ENCODE peak calls at places on chromosomes 6 and 20, in ten cellular contexts. Y, Q, K, Z, P, J, F, A, D and M are unnamed samples.
A peak's percentile ranks its signal among the peaks of the same experiment; 100 is the strongest.

GRCh38 chr6:142756215-142756630 is 188.8 kb downstream of the HIVEP2 start:
- DNase-seq in K (no peak), Y (no peak), Q (no peak), P (no peak), Z (no peak), D (peak; percentile 65), A (no peak), J (no peak), F (peak; percentile 81), M (peak; percentile 14)

GRCh38 chr6:75449625-75450206 is 43.9 kb downstream of the FILIP1 start:
- DNase-seq in P (no peak), Z (no peak), F (no peak), J (no peak), A (no peak), K (no peak), Q (no peak), D (no peak), Y (no peak), M (no peak)

GRCh38 chr6:161101517-161101916 is 109.9 kb downstream of the MAP3K4 start:
- DNase-seq in K (no peak), J (no peak), F (no peak), Q (no peak), A (no peak), P (no peak), Z (no peak), Y (peak; percentile 36), D (peak; percentile 24), M (no peak)

GRCh38 chr20:38537176-38537575 is 43.8 kb upstream of the ADIG start:
- DNase-seq in P (no peak), J (no peak), D (no peak), F (no peak), K (no peak), Y (no peak), Z (no peak), Q (no peak), A (no peak), M (no peak)

GRCh38 chr6:30568245-30568644 is 3.0 kb upstream of the ABCF1 start:
- DNase-seq in D (no peak), Y (no peak), P (no peak), Z (no peak), Q (no peak), A (no peak), K (no peak), J (no peak), F (no peak), M (no peak)

GRCh38 chr20:54726687-54727086 is 251.3 kb downstream of the DOK5 start:
- DNase-seq in P (no peak), J (no peak), Z (no peak), K (no peak), A (no peak), D (peak; percentile 1), Q (no peak), Y (no peak), F (no peak), M (no peak)

GRCh38 chr20:50735813-50736212 is 4.4 kb downstream of the PARD6B start:
- DNase-seq in J (no peak), Y (no peak), F (no peak), Q (no peak), D (no peak), A (no peak), P (no peak), K (no peak), Z (no peak), M (peak; percentile 62)

GRCh38 chr6:110826236-110827129 is 11.2 kb upstream of the CDK19 start:
- DNase-seq in D (peak; percentile 52), Z (no peak), Y (no peak), P (no peak), J (no peak), Q (no peak), K (no peak), F (no peak), A (no peak), M (no peak)

GRCh38 chr20:34863421-34863965 is 9.2 kb downstream of the GGT7 start:
- DNase-seq in J (no peak), A (no peak), P (no peak), Z (no peak), Y (no peak), Q (no peak), K (no peak), F (no peak), D (no peak), M (no peak)

GRCh38 chr6:23874985-23875384 is 251.0 kb upstream of the NRSN1 start:
- DNase-seq in P (no peak), F (no peak), D (no peak), Y (no peak), K (no peak), J (no peak), Z (no peak), Q (no peak), A (no peak), M (no peak)

GRCh38 chr6:109096198-109096597 is 891 bp downstream of the CEP57L1 start:
- DNase-seq in J (no peak), K (no peak), Z (no peak), Y (no peak), Q (no peak), A (no peak), D (no peak), P (no peak), F (no peak), M (no peak)

GRCh38 chr6:120083186-120083585 is 733.6 kb upstream of the MAN1A1 start:
- DNase-seq in A (no peak), D (no peak), P (no peak), J (no peak), Y (no peak), Z (no peak), Q (no peak), F (no peak), K (no peak), M (no peak)

GRCh38 chr20:19995220-19995863 is 21.8 kb upstream of the NAA20 start:
- DNase-seq in A (no peak), F (peak; percentile 50), J (no peak), D (no peak), Q (peak; percentile 83), P (no peak), Z (no peak), K (no peak), Y (peak; percentile 54), M (peak; percentile 45)

GRCh38 chr6:136846046-136846445 is 23.7 kb downstream of the PEX7 start:
- DNase-seq in J (peak; percentile 36), P (no peak), F (peak; percentile 39), A (no peak), K (no peak), Q (peak; percentile 85), Z (peak; percentile 25), Y (no peak), D (peak; percentile 14), M (peak; percentile 51)

GRCh38 chr6:35228483-35228882 is 14.7 kb downstream of the SCUBE3 start:
- DNase-seq in K (no peak), Z (no peak), F (no peak), D (no peak), Q (no peak), J (no peak), Y (no peak), A (no peak), P (no peak), M (no peak)

GRCh38 chr6:54083301-54083700 is 27.9 kb upstream of the MLIP start:
- DNase-seq in A (no peak), F (no peak), Q (no peak), J (no peak), Y (no peak), K (no peak), D (no peak), P (no peak), Z (no peak), M (no peak)

GRCh38 chr20:58930496-58930895 is 50.6 kb upstream of the NELFCD start:
- DNase-seq in P (no peak), J (no peak), K (no peak), D (no peak), F (no peak), Z (no peak), Q (no peak), A (no peak), Y (no peak), M (no peak)

GRCh38 chr6:3805448-3806123 is 43.6 kb upstream of the FAM50B start:
- DNase-seq in J (no peak), K (no peak), Q (no peak), D (no peak), Y (no peak), A (no peak), P (no peak), F (peak; percentile 36), Z (no peak), M (peak; percentile 77)

GRCh38 chr6:20569000-20569610 is 34.8 kb downstream of the CDKAL1 start:
- DNase-seq in J (no peak), F (peak; percentile 4), Y (no peak), Z (no peak), A (no peak), P (no peak), D (no peak), K (no peak), Q (no peak), M (no peak)

GRCh38 chr6:5450073-5450472 is 188.8 kb downstream of the FARS2 start:
- DNase-seq in J (no peak), P (no peak), A (no peak), D (no peak), Q (no peak), K (no peak), Z (no peak), Y (no peak), F (no peak), M (no peak)

GRCh38 chr20:20253744-20254330 is 114.1 kb upstream of the INSM1 start:
- DNase-seq in Q (no peak), J (no peak), A (no peak), P (no peak), D (no peak), K (no peak), F (no peak), Y (no peak), Z (no peak), M (no peak)

GRCh38 chr20:9185511-9185910 is 116.6 kb downstream of the PLCB4 start:
- DNase-seq in P (no peak), J (no peak), Z (no peak), D (peak; percentile 24), K (no peak), A (no peak), F (peak; percentile 28), Y (no peak), Q (no peak), M (no peak)

GRCh38 chr6:90159452-90159851 is 137.2 kb downstream of the BACH2 start:
- DNase-seq in P (no peak), Y (no peak), F (no peak), Z (no peak), D (no peak), K (no peak), J (no peak), A (no peak), Q (no peak), M (no peak)

GRCh38 chr20:46683939-46684750 is 5.1 kb downstream of the TP53RK start:
- DNase-seq in K (peak; percentile 64), F (peak; percentile 80), J (no peak), P (no peak), D (peak; percentile 87), Y (peak; percentile 67), Z (peak; percentile 34), A (no peak), Q (no peak), M (peak; percentile 18)

GRCh38 chr6:111712398-111712797 is 106.7 kb upstream of the TRAF3IP2 start:
- DNase-seq in Z (peak; percentile 50), D (peak; percentile 64), P (no peak), Y (no peak), K (no peak), A (no peak), J (no peak), Q (no peak), F (peak; percentile 69), M (peak; percentile 21)

GRCh38 chr6:11791354-11792107 is 12.9 kb upstream of the ADTRP start:
- DNase-seq in P (no peak), Z (no peak), D (no peak), J (no peak), Q (no peak), K (no peak), F (no peak), Y (no peak), A (no peak), M (no peak)

GRCh38 chr6:170024940-170025339 is 265.9 kb downstream of the DLL1 start:
- DNase-seq in Q (no peak), A (no peak), Z (peak; percentile 41), K (no peak), D (no peak), Y (no peak), P (no peak), F (peak; percentile 48), J (peak; percentile 59), M (peak; percentile 17)

GRCh38 chr6:149405823-149406765 is 6.0 kb downstream of the SUMO4 start:
- DNase-seq in Z (no peak), Y (no peak), A (no peak), Q (no peak), J (no peak), F (peak; percentile 11), P (no peak), D (no peak), K (no peak), M (no peak)